ENCODE peak calls at places on chromosomes 11 and 22, in eight cellular contexts. S, G, W, C, Q, Z, N and Y are unnamed samples.
A peak's percentile ranks its signal among the peaks of the same experiment; 100 is the strongest.

GRCh38 chr22:23888615-23889401 is 5.4 kb upstream of the MIF start:
- DNase-seq in Q (no peak), W (peak; percentile 39), C (peak; percentile 14), G (no peak), S (no peak), Z (no peak), N (peak; percentile 23), Y (no peak)

GRCh38 chr22:49691256-49691655 is 136.4 kb downstream of the BRD1 start:
- DNase-seq in G (no peak), Q (no peak), C (no peak), W (no peak), S (no peak), Z (no peak), N (no peak), Y (no peak)

GRCh38 chr11:12376259-12376971 is 956 bp upstream of the PARVA start:
- DNase-seq in W (peak; percentile 91), S (no peak), Q (peak; percentile 85), C (peak; percentile 82), N (no peak), G (no peak), Z (peak; percentile 88), Y (peak; percentile 63)

GRCh38 chr11:1998861-1999260 is 1.2 kb upstream of the H19 start:
- DNase-seq in Q (no peak), W (no peak), S (no peak), N (no peak), G (no peak), C (no peak), Z (no peak), Y (no peak)

GRCh38 chr11:2462986-2463765 is 18.4 kb downstream of the KCNQ1 start:
- DNase-seq in Z (peak; percentile 54), W (no peak), N (no peak), C (no peak), S (no peak), G (no peak), Q (peak; percentile 97), Y (no peak)

GRCh38 chr11:40230821-40231220 is 1228.6 kb downstream of the LRRC4C start:
- DNase-seq in N (no peak), G (no peak), Q (no peak), W (no peak), C (no peak), S (no peak), Z (no peak), Y (no peak)

GRCh38 chr22:37363593-37363992 is 63.7 kb downstream of the ELFN2 start:
- DNase-seq in N (no peak), W (no peak), G (no peak), Q (no peak), Z (no peak), S (no peak), C (no peak), Y (no peak)

GRCh38 chr22:50560034-50560433 is 2.7 kb downstream of the SYCE3 start:
- DNase-seq in N (no peak), S (no peak), W (no peak), Z (no peak), Q (no peak), G (no peak), C (no peak), Y (no peak)

GRCh38 chr11:32374261-32374711 is 61.1 kb downstream of the WT1 start:
- DNase-seq in C (no peak), S (no peak), W (peak; percentile 15), N (peak; percentile 86), G (peak; percentile 47), Q (no peak), Z (peak; percentile 57), Y (no peak)

GRCh38 chr11:29282088-29282487 is 734.7 kb downstream of the KCNA4 start:
- DNase-seq in C (peak; percentile 98), S (peak; percentile 92), N (no peak), Z (no peak), G (no peak), Q (no peak), W (peak; percentile 99), Y (peak; percentile 96)

GRCh38 chr11:108253176-108253575 is 30.3 kb downstream of the ATM start:
- DNase-seq in S (no peak), W (peak; percentile 40), N (no peak), C (peak; percentile 42), Q (no peak), Z (no peak), G (no peak), Y (no peak)

GRCh38 chr22:26756675-26757293 is 99.4 kb downstream of the MIAT start:
- DNase-seq in Q (peak; percentile 55), W (peak; percentile 36), N (peak; percentile 38), S (no peak), C (peak; percentile 89), G (no peak), Z (no peak), Y (no peak)

GRCh38 chr11:44566952-44567875 is 1.8 kb downstream of the CD82 start:
- DNase-seq in C (no peak), N (peak; percentile 44), Z (no peak), G (no peak), W (no peak), Q (no peak), S (no peak), Y (no peak)

GRCh38 chr22:34866501-34867171 is 199.3 kb upstream of the ISX start:
- DNase-seq in S (peak; percentile 61), G (no peak), C (peak; percentile 52), W (no peak), N (no peak), Z (no peak), Q (no peak), Y (no peak)

GRCh38 chr11:96155627-96156378 is 187.2 kb downstream of the MAML2 start:
- DNase-seq in G (no peak), Q (peak; percentile 20), Z (peak; percentile 90), S (peak; percentile 90), N (peak; percentile 95), W (peak; percentile 97), C (peak; percentile 98), Y (peak; percentile 97)

GRCh38 chr22:20567993-20568417 is 60.6 kb downstream of the MED15 start:
- DNase-seq in W (peak; percentile 59), Q (no peak), S (no peak), G (no peak), Z (no peak), C (no peak), N (no peak), Y (no peak)

DNA sequence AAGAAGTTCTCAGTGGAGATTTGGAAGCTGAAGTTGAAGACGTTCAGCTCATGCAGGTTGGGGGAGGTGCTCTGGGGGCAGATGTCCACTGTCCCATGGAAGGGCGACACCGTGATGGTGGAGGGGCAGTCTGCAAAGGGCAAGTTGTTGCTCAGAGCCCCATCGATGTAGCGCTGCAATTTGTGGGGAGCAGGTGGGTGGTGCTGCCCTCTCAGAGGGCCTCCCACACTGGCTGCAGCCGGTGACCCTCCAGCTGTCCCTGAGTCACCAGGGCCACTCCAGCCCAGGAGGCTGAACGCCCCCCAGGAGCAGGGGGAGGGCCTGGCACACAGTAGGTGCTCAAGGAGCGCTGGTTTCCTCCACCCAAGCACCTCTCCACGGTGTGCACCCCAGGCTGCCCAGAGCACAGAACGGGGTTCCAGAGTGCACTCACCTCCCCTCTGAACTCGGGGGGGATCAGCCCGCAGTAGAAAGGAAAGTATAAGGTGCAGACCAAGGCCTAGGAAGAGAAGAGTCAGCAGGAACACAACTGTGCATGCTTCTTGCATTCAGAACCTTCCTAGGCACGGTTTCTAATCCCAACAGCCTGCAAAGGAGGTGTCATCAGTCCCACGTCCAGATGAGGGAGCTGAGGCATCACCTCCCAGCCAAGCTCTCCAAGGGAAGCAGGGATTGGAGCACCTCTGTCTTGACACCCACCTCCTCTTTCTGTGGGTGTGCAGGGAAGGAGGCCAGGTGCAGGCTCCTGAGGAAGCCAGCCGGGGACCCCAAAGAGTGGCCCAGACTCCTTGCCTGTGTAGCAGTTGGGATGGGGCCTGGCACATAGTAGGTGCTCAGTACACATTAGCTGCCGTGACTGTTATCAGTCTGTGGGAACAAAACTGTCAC is 2.2 kb downstream of the PNPLA5 start:
- DNase-seq in W (peak; percentile 46), S (no peak), Q (no peak), C (peak; percentile 29), N (no peak), G (no peak), Z (no peak), Y (no peak)
- TF ChIP-seq CTCF in W (peak; percentile 51), S (peak; percentile 9), Q (no peak), C (peak; percentile 17), N (no peak), G (no peak), Z (no peak), Y (peak; percentile 37)

GRCh38 chr11:46285173-46285572 is 7.7 kb downstream of the CREB3L1 start:
- DNase-seq in Z (no peak), C (no peak), Q (peak; percentile 11), N (no peak), G (no peak), S (no peak), W (no peak), Y (no peak)

GRCh38 chr11:46278387-46279173 is 1.1 kb downstream of the CREB3L1 start:
- DNase-seq in S (no peak), Z (peak; percentile 92), W (peak; percentile 59), N (peak; percentile 32), G (no peak), Q (peak; percentile 82), C (peak; percentile 59), Y (no peak)

GRCh38 chr11:46277623-46278386 is at the start of gene CREB3L1:
- DNase-seq in W (no peak), Z (peak; percentile 91), N (peak; percentile 41), C (peak; percentile 17), Q (peak; percentile 89), G (no peak), S (no peak), Y (no peak)

GRCh38 chr11:46279393-46280099 is 2.1 kb downstream of the CREB3L1 start:
- DNase-seq in Z (no peak), N (no peak), C (peak; percentile 81), W (peak; percentile 80), S (no peak), Q (peak; percentile 60), G (no peak), Y (no peak)

GRCh38 chr11:46281374-46281831 is 3.9 kb downstream of the CREB3L1 start:
- DNase-seq in C (peak; percentile 56), Z (no peak), N (peak; percentile 38), W (peak; percentile 44), S (no peak), G (no peak), Q (peak; percentile 47), Y (no peak)
- H3K4me3 ChIP-seq in C (peak overlapping the region; percentile 32), Z (no peak overlapping the region), N (no peak overlapping the region), W (peak overlapping the region; percentile 32), S (no peak overlapping the region), G (no peak overlapping the region), Q (peak overlapping the region; percentile 96), Y (peak overlapping the region; percentile 96)

DNA sequence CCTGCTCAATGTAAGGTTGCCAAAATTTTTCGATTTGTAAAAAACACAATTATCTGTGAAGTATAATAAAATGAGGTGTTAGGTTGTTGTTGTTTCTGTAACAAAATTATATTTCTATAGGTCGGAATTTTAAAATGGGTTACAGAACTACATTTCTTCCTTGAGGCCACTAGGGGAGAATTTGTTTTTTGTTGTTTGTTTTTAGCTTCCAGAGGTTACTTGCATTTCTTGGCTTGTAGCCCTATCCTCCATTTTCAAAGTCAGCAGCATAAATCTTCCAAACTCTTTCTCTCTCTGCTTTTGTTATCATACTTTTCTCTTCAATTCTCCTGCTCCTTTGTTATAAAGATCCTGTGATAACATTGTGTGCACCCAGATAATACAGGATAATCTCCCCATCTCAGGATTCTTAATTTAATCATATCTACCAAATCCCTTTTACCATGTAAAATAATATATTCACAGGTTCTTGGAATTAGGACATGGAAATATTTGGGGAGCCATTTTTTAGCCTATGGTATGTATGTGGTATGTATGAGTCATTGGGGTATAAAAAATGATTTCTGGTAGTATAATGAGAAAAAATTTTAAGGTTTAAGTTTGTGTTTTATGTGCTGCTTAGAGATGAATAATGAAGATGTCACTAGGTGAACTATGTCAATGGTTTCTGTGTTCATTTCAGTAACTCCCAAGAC is 9.4 kb upstream of the PATL1 start:
- DNase-seq in W (no peak), G (no peak), N (no peak), S (no peak), Q (no peak), C (peak; percentile 12), Z (no peak), Y (no peak)
- TF ChIP-seq CTCF in W (no peak), G (peak; percentile 35), N (no peak), S (no peak), Q (no peak), C (no peak), Z (no peak), Y (no peak)

GRCh38 chr11:67057410-67057757 is 737 bp downstream of the RHOD start:
- DNase-seq in N (no peak), Q (peak; percentile 71), S (no peak), W (no peak), Z (no peak), G (no peak), C (peak; percentile 27), Y (no peak)
- H3K4me3 ChIP-seq in N (no peak overlapping the region), Q (peak overlapping the region; percentile 73), S (peak overlapping the region; percentile 53), W (no peak overlapping the region), Z (no peak overlapping the region), G (no peak overlapping the region), C (peak overlapping the region; percentile 13), Y (peak overlapping the region; percentile 49)